ENCODE peak calls at places on chromosomes 5 and 9, in four cellular contexts. X is fibroblast of the conjunctiva, S is brain microvascular endothelial cell, K is mucosa of gallbladder. W is an unnamed sample.
A peak's percentile ranks its signal among the peaks of the same experiment; 100 is the strongest.

GRCh38 chr5:139523635-139524445 is 37.3 kb upstream of the UBE2D2 start:
- DNase-seq in X (no peak), S (no peak), K (no peak), W (no peak)

GRCh38 chr5:137751869-137752491 is 2.2 kb downstream of the HNRNPA0 start:
- DNase-seq in X (peak; percentile 83), S (peak; percentile 35), K (no peak), W (peak; percentile 80)

GRCh38 chr9:3329361-3329760 is 196.4 kb downstream of the RFX3 start:
- DNase-seq in X (no peak), S (no peak), K (no peak), W (peak; percentile 33)

GRCh38 chr5:63768221-63768620 is 194.0 kb downstream of the HTR1A start:
- DNase-seq in X (no peak), S (no peak), K (no peak), W (no peak)

GRCh38 chr9:26975728-26976707 is 19.8 kb downstream of the IFT74 start:
- DNase-seq in X (peak; percentile 5), S (peak; percentile 34), K (peak; percentile 23), W (peak; percentile 35)

GRCh38 chr9:137370865-137371520 is 52.0 kb downstream of the EXD3 start:
- DNase-seq in X (no peak), S (no peak), K (no peak), W (peak; percentile 23)

GRCh38 chr9:31776471-31776870 is 608.0 kb upstream of the ACO1 start:
- DNase-seq in X (no peak), S (no peak), K (peak; percentile 69), W (peak; percentile 6)

GRCh38 chr5:111929892-111930291 is 172.9 kb upstream of the NREP start:
- DNase-seq in X (peak; percentile 50), S (peak; percentile 91), K (no peak), W (peak; percentile 74)

GRCh38 chr5:1777281-1778137 is 22.1 kb downstream of the MRPL36 start:
- DNase-seq in X (no peak), S (no peak), K (no peak), W (no peak)

GRCh38 chr9:133134419-133135190 is 13.6 kb upstream of the RALGDS start:
- DNase-seq in X (no peak), S (no peak), K (no peak), W (peak; percentile 24)

GRCh38 chr5:45252991-45253390 is 443.2 kb downstream of the HCN1 start:
- DNase-seq in X (no peak), S (no peak), K (peak; percentile 26), W (no peak)

GRCh38 chr9:96599298-96599697 is 20.3 kb downstream of the CDC14B start:
- DNase-seq in X (no peak), S (no peak), K (no peak), W (no peak)

GRCh38 chr9:133230093-133230492 is 21.0 kb upstream of the OBP2B start:
- DNase-seq in X (no peak), S (no peak), K (no peak), W (no peak)

GRCh38 chr5:58366461-58366860 is 93.4 kb downstream of the PLK2 start:
- DNase-seq in X (no peak), S (peak; percentile 7), K (no peak), W (peak; percentile 5)

W was measured in astrocyte of the spinal cord.